ENCODE peak calls at places on chromosomes 6 and 20, in seven cellular contexts. One of them, this sample, is unnamed.

GRCh38 chr20:32978009-32978335 is 26.3 kb downstream of the SUN5 start:
- DNase-seq in GM12865: no peak
- DNase-seq in KG1: no peak
- DNase-seq in AG20443: no peak
- DNase-seq in stimulated activated CD4-positive, alpha-beta T cell treated with anti-CD3 and anti-CD28 coated beads, Interleukin-15, amount 100 ng/mL, for 1 hour: no peak
- DNase-seq in HS-27A: no peak
- DNase-seq in epithelial cell of esophagus: no peak
- DNase-seq in this sample: no peak

GRCh38 chr20:46040902-46041535 is 12.0 kb downstream of the SLC12A5 start:
- DNase-seq in epithelial cell of esophagus: peak
- DNase-seq in KG1: no peak
- DNase-seq in stimulated activated CD4-positive, alpha-beta T cell treated with anti-CD3 and anti-CD28 coated beads, Interleukin-15, amount 100 ng/mL, for 1 hour: no peak
- DNase-seq in HS-27A: no peak
- DNase-seq in AG20443: peak
- DNase-seq in GM12865: peak
- DNase-seq in this sample: peak

GRCh38 chr6:142915129-142915697 is 29.8 kb downstream of the HIVEP2 start:
- DNase-seq in GM12865: no peak
- DNase-seq in HS-27A: no peak
- DNase-seq in AG20443: no peak
- DNase-seq in stimulated activated CD4-positive, alpha-beta T cell treated with anti-CD3 and anti-CD28 coated beads, Interleukin-15, amount 100 ng/mL, for 1 hour: no peak
- DNase-seq in epithelial cell of esophagus: no peak
- DNase-seq in KG1: no peak
- DNase-seq in this sample: no peak

GRCh38 chr20:8156603-8157079 is 24.6 kb downstream of the PLCB1 start:
- DNase-seq in stimulated activated CD4-positive, alpha-beta T cell treated with anti-CD3 and anti-CD28 coated beads, Interleukin-15, amount 100 ng/mL, for 1 hour: no peak
- DNase-seq in KG1: no peak
- DNase-seq in GM12865: peak
- DNase-seq in HS-27A: no peak
- DNase-seq in AG20443: peak
- DNase-seq in epithelial cell of esophagus: peak
- DNase-seq in this sample: no peak

GRCh38 chr20:1907586-1907985 is 12.4 kb downstream of the SIRPA start:
- DNase-seq in HS-27A: no peak
- DNase-seq in stimulated activated CD4-positive, alpha-beta T cell treated with anti-CD3 and anti-CD28 coated beads, Interleukin-15, amount 100 ng/mL, for 1 hour: no peak
- DNase-seq in AG20443: peak
- DNase-seq in epithelial cell of esophagus: no peak
- DNase-seq in KG1: no peak
- DNase-seq in GM12865: no peak
- DNase-seq in this sample: peak

GRCh38 chr6:160960839-160961238 is 30.7 kb upstream of the MAP3K4 start:
- DNase-seq in KG1: no peak
- DNase-seq in stimulated activated CD4-positive, alpha-beta T cell treated with anti-CD3 and anti-CD28 coated beads, Interleukin-15, amount 100 ng/mL, for 1 hour: no peak
- DNase-seq in epithelial cell of esophagus: no peak
- DNase-seq in GM12865: no peak
- DNase-seq in AG20443: no peak
- DNase-seq in HS-27A: no peak
- DNase-seq in this sample: no peak

GRCh38 chr6:87001494-87001893 is 64.2 kb downstream of the HTR1E start:
- DNase-seq in GM12865: no peak
- DNase-seq in KG1: no peak
- DNase-seq in AG20443: no peak
- DNase-seq in HS-27A: no peak
- DNase-seq in stimulated activated CD4-positive, alpha-beta T cell treated with anti-CD3 and anti-CD28 coated beads, Interleukin-15, amount 100 ng/mL, for 1 hour: no peak
- DNase-seq in epithelial cell of esophagus: no peak
- DNase-seq in this sample: no peak

GRCh38 chr20:56447227-56447626 is 21.2 kb upstream of the RTF2 start:
- DNase-seq in epithelial cell of esophagus: no peak
- DNase-seq in GM12865: no peak
- DNase-seq in HS-27A: no peak
- DNase-seq in KG1: no peak
- DNase-seq in AG20443: no peak
- DNase-seq in stimulated activated CD4-positive, alpha-beta T cell treated with anti-CD3 and anti-CD28 coated beads, Interleukin-15, amount 100 ng/mL, for 1 hour: no peak
- DNase-seq in this sample: no peak

GRCh38 chr6:3750324-3751018 is 1.0 kb downstream of the PXDC1 start:
- DNase-seq in stimulated activated CD4-positive, alpha-beta T cell treated with anti-CD3 and anti-CD28 coated beads, Interleukin-15, amount 100 ng/mL, for 1 hour: no peak
- DNase-seq in HS-27A: no peak
- DNase-seq in epithelial cell of esophagus: peak
- DNase-seq in AG20443: peak
- DNase-seq in GM12865: no peak
- DNase-seq in KG1: no peak
- DNase-seq in this sample: peak

GRCh38 chr20:48761023-48761785 is 66.6 kb downstream of the PREX1 start:
- DNase-seq in AG20443: no peak
- DNase-seq in epithelial cell of esophagus: no peak
- DNase-seq in stimulated activated CD4-positive, alpha-beta T cell treated with anti-CD3 and anti-CD28 coated beads, Interleukin-15, amount 100 ng/mL, for 1 hour: no peak
- DNase-seq in KG1: peak
- DNase-seq in HS-27A: no peak
- DNase-seq in GM12865: peak
- DNase-seq in this sample: no peak

GRCh38 chr6:41531591-41532582 is 14.3 kb upstream of the FOXP4 start:
- DNase-seq in KG1: no peak
- DNase-seq in AG20443: peak
- DNase-seq in HS-27A: no peak
- DNase-seq in stimulated activated CD4-positive, alpha-beta T cell treated with anti-CD3 and anti-CD28 coated beads, Interleukin-15, amount 100 ng/mL, for 1 hour: no peak
- DNase-seq in epithelial cell of esophagus: no peak
- DNase-seq in GM12865: peak
- DNase-seq in this sample: peak

GRCh38 chr6:3997144-3997770 is 81.7 kb downstream of the FAM217A start:
- DNase-seq in GM12865: no peak
- DNase-seq in stimulated activated CD4-positive, alpha-beta T cell treated with anti-CD3 and anti-CD28 coated beads, Interleukin-15, amount 100 ng/mL, for 1 hour: no peak
- DNase-seq in epithelial cell of esophagus: no peak
- DNase-seq in KG1: no peak
- DNase-seq in AG20443: peak
- DNase-seq in HS-27A: no peak
- DNase-seq in this sample: peak

GRCh38 chr20:20706285-20706684 is 6.2 kb downstream of the RALGAPA2 start:
- DNase-seq in GM12865: no peak
- DNase-seq in KG1: no peak
- DNase-seq in stimulated activated CD4-positive, alpha-beta T cell treated with anti-CD3 and anti-CD28 coated beads, Interleukin-15, amount 100 ng/mL, for 1 hour: no peak
- DNase-seq in AG20443: no peak
- DNase-seq in epithelial cell of esophagus: no peak
- DNase-seq in HS-27A: no peak
- DNase-seq in this sample: no peak

GRCh38 chr20:25207960-25208534 is 12.5 kb downstream of the ENTPD6 start:
- DNase-seq in AG20443: no peak
- DNase-seq in GM12865: no peak
- DNase-seq in KG1: no peak
- DNase-seq in stimulated activated CD4-positive, alpha-beta T cell treated with anti-CD3 and anti-CD28 coated beads, Interleukin-15, amount 100 ng/mL, for 1 hour: no peak
- DNase-seq in HS-27A: no peak
- DNase-seq in epithelial cell of esophagus: no peak
- DNase-seq in this sample: no peak

GRCh38 chr6:100078509-100078908 is 84.5 kb upstream of the MCHR2 start:
- DNase-seq in GM12865: peak
- DNase-seq in HS-27A: no peak
- DNase-seq in AG20443: peak
- DNase-seq in epithelial cell of esophagus: peak
- DNase-seq in KG1: no peak
- DNase-seq in stimulated activated CD4-positive, alpha-beta T cell treated with anti-CD3 and anti-CD28 coated beads, Interleukin-15, amount 100 ng/mL, for 1 hour: no peak
- DNase-seq in this sample: peak

GRCh38 chr6:72579865-72580264 is 42.0 kb upstream of the KCNQ5 start:
- DNase-seq in KG1: no peak
- DNase-seq in stimulated activated CD4-positive, alpha-beta T cell treated with anti-CD3 and anti-CD28 coated beads, Interleukin-15, amount 100 ng/mL, for 1 hour: no peak
- DNase-seq in HS-27A: no peak
- DNase-seq in epithelial cell of esophagus: peak
- DNase-seq in AG20443: peak
- DNase-seq in GM12865: no peak
- DNase-seq in this sample: peak

GRCh38 chr20:38211200-38212097 is 46.4 kb upstream of the TGM2 start:
- DNase-seq in epithelial cell of esophagus: no peak
- DNase-seq in AG20443: no peak
- DNase-seq in HS-27A: no peak
- DNase-seq in stimulated activated CD4-positive, alpha-beta T cell treated with anti-CD3 and anti-CD28 coated beads, Interleukin-15, amount 100 ng/mL, for 1 hour: no peak
- DNase-seq in GM12865: no peak
- DNase-seq in KG1: no peak
- DNase-seq in this sample: no peak

GRCh38 chr20:50187403-50188051 is 3.1 kb upstream of the CEBPB start:
- DNase-seq in AG20443: peak
- DNase-seq in stimulated activated CD4-positive, alpha-beta T cell treated with anti-CD3 and anti-CD28 coated beads, Interleukin-15, amount 100 ng/mL, for 1 hour: no peak
- DNase-seq in epithelial cell of esophagus: peak
- DNase-seq in HS-27A: no peak
- DNase-seq in KG1: no peak
- DNase-seq in GM12865: no peak
- DNase-seq in this sample: peak

GRCh38 chr20:40670251-40670650 is 18.8 kb downstream of the MAFB start:
- DNase-seq in GM12865: no peak
- DNase-seq in KG1: no peak
- DNase-seq in stimulated activated CD4-positive, alpha-beta T cell treated with anti-CD3 and anti-CD28 coated beads, Interleukin-15, amount 100 ng/mL, for 1 hour: no peak
- DNase-seq in AG20443: no peak
- DNase-seq in epithelial cell of esophagus: no peak
- DNase-seq in HS-27A: no peak
- DNase-seq in this sample: no peak

GRCh38 chr6:41836022-41836659 is 48.6 kb downstream of the TOMM6 start:
- DNase-seq in HS-27A: no peak
- DNase-seq in GM12865: no peak
- DNase-seq in epithelial cell of esophagus: no peak
- DNase-seq in stimulated activated CD4-positive, alpha-beta T cell treated with anti-CD3 and anti-CD28 coated beads, Interleukin-15, amount 100 ng/mL, for 1 hour: no peak
- DNase-seq in KG1: no peak
- DNase-seq in AG20443: no peak
- DNase-seq in this sample: peak

GRCh38 chr6:43076928-43077809 is 1.1 kb downstream of the PTK7 start:
- DNase-seq in epithelial cell of esophagus: peak
- DNase-seq in GM12865: no peak
- DNase-seq in stimulated activated CD4-positive, alpha-beta T cell treated with anti-CD3 and anti-CD28 coated beads, Interleukin-15, amount 100 ng/mL, for 1 hour: no peak
- DNase-seq in AG20443: peak
- DNase-seq in HS-27A: no peak
- DNase-seq in KG1: no peak
- DNase-seq in this sample: peak

GRCh38 chr6:130050230-130050629 is 31.8 kb downstream of the L3MBTL3 start:
- DNase-seq in stimulated activated CD4-positive, alpha-beta T cell treated with anti-CD3 and anti-CD28 coated beads, Interleukin-15, amount 100 ng/mL, for 1 hour: no peak
- DNase-seq in HS-27A: no peak
- DNase-seq in GM12865: peak
- DNase-seq in AG20443: peak
- DNase-seq in epithelial cell of esophagus: no peak
- DNase-seq in KG1: no peak
- DNase-seq in this sample: peak

GRCh38 chr20:3749689-3750639 is 17.5 kb downstream of the HSPA12B start:
- DNase-seq in HS-27A: no peak
- DNase-seq in AG20443: peak
- DNase-seq in stimulated activated CD4-positive, alpha-beta T cell treated with anti-CD3 and anti-CD28 coated beads, Interleukin-15, amount 100 ng/mL, for 1 hour: no peak
- DNase-seq in KG1: no peak
- DNase-seq in GM12865: peak
- DNase-seq in epithelial cell of esophagus: peak
- DNase-seq in this sample: no peak

GRCh38 chr20:31641391-31641790 is 3.7 kb downstream of the COX4I2 start:
- DNase-seq in KG1: no peak
- DNase-seq in HS-27A: no peak
- DNase-seq in GM12865: peak
- DNase-seq in AG20443: no peak
- DNase-seq in stimulated activated CD4-positive, alpha-beta T cell treated with anti-CD3 and anti-CD28 coated beads, Interleukin-15, amount 100 ng/mL, for 1 hour: no peak
- DNase-seq in epithelial cell of esophagus: no peak
- DNase-seq in this sample: no peak

GRCh38 chr20:25310921-25311728 is 63.2 kb downstream of the PYGB start:
- DNase-seq in HS-27A: peak
- DNase-seq in stimulated activated CD4-positive, alpha-beta T cell treated with anti-CD3 and anti-CD28 coated beads, Interleukin-15, amount 100 ng/mL, for 1 hour: no peak
- DNase-seq in AG20443: peak
- DNase-seq in GM12865: no peak
- DNase-seq in KG1: no peak
- DNase-seq in epithelial cell of esophagus: peak
- DNase-seq in this sample: peak

GRCh38 chr6:134177236-134177635 is 124.8 kb upstream of the SLC2A12 start:
- DNase-seq in GM12865: no peak
- DNase-seq in epithelial cell of esophagus: no peak
- DNase-seq in KG1: no peak
- DNase-seq in AG20443: no peak
- DNase-seq in stimulated activated CD4-positive, alpha-beta T cell treated with anti-CD3 and anti-CD28 coated beads, Interleukin-15, amount 100 ng/mL, for 1 hour: no peak
- DNase-seq in HS-27A: no peak
- DNase-seq in this sample: no peak

GRCh38 chr6:25943887-25944286 is 13.4 kb upstream of the SLC17A2 start:
- DNase-seq in AG20443: no peak
- DNase-seq in GM12865: no peak
- DNase-seq in stimulated activated CD4-positive, alpha-beta T cell treated with anti-CD3 and anti-CD28 coated beads, Interleukin-15, amount 100 ng/mL, for 1 hour: no peak
- DNase-seq in epithelial cell of esophagus: no peak
- DNase-seq in KG1: no peak
- DNase-seq in HS-27A: no peak
- DNase-seq in this sample: no peak

GRCh38 chr20:10429443-10429981 is 4.5 kb downstream of the MKKS start:
- DNase-seq in AG20443: no peak
- DNase-seq in GM12865: no peak
- DNase-seq in stimulated activated CD4-positive, alpha-beta T cell treated with anti-CD3 and anti-CD28 coated beads, Interleukin-15, amount 100 ng/mL, for 1 hour: no peak
- DNase-seq in KG1: no peak
- DNase-seq in HS-27A: no peak
- DNase-seq in epithelial cell of esophagus: no peak
- DNase-seq in this sample: no peak

GRCh38 chr6:169803816-169804340 is 52.5 kb downstream of the ERMARD start:
- DNase-seq in HS-27A: no peak
- DNase-seq in AG20443: no peak
- DNase-seq in GM12865: no peak
- DNase-seq in KG1: no peak
- DNase-seq in stimulated activated CD4-positive, alpha-beta T cell treated with anti-CD3 and anti-CD28 coated beads, Interleukin-15, amount 100 ng/mL, for 1 hour: no peak
- DNase-seq in epithelial cell of esophagus: no peak
- DNase-seq in this sample: no peak

This sample was measured in foreskin fibroblast.